ENCODE peak calls at places on chromosome 14, in ten cellular contexts. Q, K, O, N, C, L, F, Z, X and B are unnamed samples.

GRCh38 chr14:29906256-29906885 is 21.3 kb downstream of the PRKD1 start:
- DNase-seq in N (no peak), K (no peak), O (peak), F (no peak), L (no peak), Q (no peak), Z (no peak), C (no peak), X (no peak), B (peak)

GRCh38 chr14:42222924-42223471 is 616.3 kb downstream of the LRFN5 start:
- DNase-seq in C (no peak), Z (no peak), X (peak), O (no peak), L (no peak), K (no peak), N (no peak), F (no peak), Q (peak), B (peak)

GRCh38 chr14:20460458-20461229 is 590 bp downstream of the PIP4P1 start:
- DNase-seq in K (no peak), X (peak), F (no peak), N (no peak), L (peak), O (peak), Q (no peak), C (peak), Z (no peak), B (no peak)

GRCh38 chr14:34685819-34686428 is 28.5 kb downstream of the CFL2 start:
- DNase-seq in Q (no peak), F (no peak), L (no peak), O (no peak), N (no peak), X (no peak), Z (no peak), K (no peak), C (no peak), B (no peak)

GRCh38 chr14:53055003-53055402 is 98.1 kb downstream of the DDHD1 start:
- DNase-seq in F (peak), N (no peak), C (no peak), Z (no peak), X (peak), Q (peak), K (no peak), O (peak), L (no peak), B (peak)

GRCh38 chr14:103133213-103134140 is 10.2 kb downstream of the TNFAIP2 start:
- DNase-seq in N (peak), X (no peak), C (no peak), O (no peak), L (no peak), Z (no peak), F (no peak), K (no peak), Q (no peak), B (no peak)

GRCh38 chr14:69439516-69440270 is 41.2 kb downstream of the SLC39A9 start:
- DNase-seq in K (no peak), O (no peak), N (no peak), Z (no peak), C (no peak), X (no peak), Q (no peak), F (no peak), L (no peak), B (peak)

GRCh38 chr14:63677891-63678379 is 36.3 kb upstream of the WDR89 start:
- DNase-seq in O (no peak), K (no peak), F (no peak), N (no peak), Q (peak), X (no peak), Z (no peak), C (no peak), L (no peak), B (peak)

GRCh38 chr14:73209943-73210342 is 27.4 kb upstream of the PAPLN start:
- DNase-seq in N (no peak), X (no peak), L (no peak), K (no peak), Q (no peak), O (no peak), F (no peak), Z (no peak), C (no peak), B (peak)

GRCh38 chr14:104972301-104973211 is 5.6 kb downstream of the AHNAK2 start:
- DNase-seq in O (peak), K (no peak), Z (no peak), Q (peak), X (peak), C (no peak), L (peak), N (peak), F (no peak), B (peak)

GRCh38 chr14:100825691-100826331 is at the start of gene MEG3:
- DNase-seq in N (peak), O (no peak), Z (no peak), L (no peak), F (no peak), C (no peak), X (peak), K (peak), Q (peak), B (peak)

GRCh38 chr14:36091096-36091495 is 85.4 kb downstream of the PTCSC3 start:
- DNase-seq in C (no peak), L (no peak), X (no peak), N (no peak), F (no peak), Z (no peak), K (no peak), O (peak), Q (peak), B (peak)

GRCh38 chr14:98210045-98210678 is 1061.8 kb downstream of the BCL11B start:
- DNase-seq in N (no peak), L (no peak), O (no peak), C (no peak), K (no peak), F (no peak), Z (no peak), Q (no peak), X (peak), B (no peak)

GRCh38 chr14:77580477-77580876 is 36.0 kb downstream of the SPTLC2 start:
- DNase-seq in L (no peak), O (no peak), X (peak), Q (no peak), N (no peak), K (no peak), Z (no peak), C (no peak), F (no peak), B (no peak)